ENCODE peak calls at places on chromosomes 4 and X, in four cellular contexts. One of them, this sample, is unnamed.

GRCh38 chr4:153428816-153429592 is 37.2 kb upstream of the TMEM131L start:
- DNase-seq in H1: no peak
- DNase-seq in K562: no peak
- DNase-seq in GM12878: no peak
- DNase-seq in this sample: no peak

GRCh38 chr4:168744021-168744420 is 247.2 kb downstream of the PALLD start:
- DNase-seq in H1: no peak
- DNase-seq in K562: no peak
- DNase-seq in GM12878: no peak
- DNase-seq in this sample: no peak

GRCh38 chr4:10371869-10372471 is 85.3 kb downstream of the ZNF518B start:
- DNase-seq in H1: no peak
- DNase-seq in K562: peak; percentile 63
- DNase-seq in GM12878: no peak
- DNase-seq in this sample: no peak

GRCh38 chr4:80362578-80363181 is 27.1 kb downstream of the CFAP299 start:
- DNase-seq in H1: no peak
- DNase-seq in K562: no peak
- DNase-seq in GM12878: no peak
- DNase-seq in this sample: peak; percentile 39

GRCh38 chrX:10484683-10485247 is 135.6 kb downstream of the MID1 start:
- DNase-seq in H1: no peak
- DNase-seq in K562: no peak
- DNase-seq in GM12878: no peak
- DNase-seq in this sample: no peak

GRCh38 chr4:182240161-182241130 is 2.8 kb upstream of the TENM3 start:
- DNase-seq in H1: no peak
- DNase-seq in K562: no peak
- DNase-seq in GM12878: no peak
- DNase-seq in this sample: peak; percentile 20

GRCh38 chrX:73840120-73840924 is 277.3 kb downstream of the CHIC1 start:
- DNase-seq in H1: no peak
- DNase-seq in K562: no peak
- DNase-seq in GM12878: no peak
- DNase-seq in this sample: no peak

GRCh38 chr4:3263053-3263958 is 14.3 kb downstream of the MSANTD1 start:
- DNase-seq in H1: no peak
- DNase-seq in K562: no peak
- DNase-seq in GM12878: no peak
- DNase-seq in this sample: peak; percentile 20

GRCh38 chr4:47222276-47222675 is 190.9 kb downstream of the GABRB1 start:
- DNase-seq in H1: no peak
- DNase-seq in K562: no peak
- DNase-seq in GM12878: no peak
- DNase-seq in this sample: no peak

GRCh38 chr4:118586357-118586790 is 98.8 kb upstream of the METTL14 start:
- DNase-seq in H1: no peak
- DNase-seq in K562: no peak
- DNase-seq in GM12878: no peak
- DNase-seq in this sample: no peak

GRCh38 chrX:54811301-54811885 is 3.8 kb downstream of the MAGED2 start:
- DNase-seq in H1: no peak
- DNase-seq in K562: no peak
- DNase-seq in GM12878: no peak
- DNase-seq in this sample: no peak

GRCh38 chr4:24102621-24103020 is 212.8 kb upstream of the PPARGC1A start:
- DNase-seq in H1: no peak
- DNase-seq in K562: no peak
- DNase-seq in GM12878: no peak
- DNase-seq in this sample: no peak

GRCh38 chrX:10157545-10157944 is 770 bp downstream of the CLCN4 start:
- DNase-seq in H1: no peak
- DNase-seq in K562: no peak
- DNase-seq in GM12878: no peak
- DNase-seq in this sample: no peak

GRCh38 chrX:74242050-74242449 is 61.9 kb upstream of the ZCCHC13 start:
- DNase-seq in H1: no peak
- DNase-seq in K562: no peak
- DNase-seq in GM12878: no peak
- DNase-seq in this sample: no peak

GRCh38 chr4:69689530-69690111 is 36.6 kb upstream of the UGT2A1 start:
- DNase-seq in H1: no peak
- DNase-seq in K562: peak; percentile 11
- DNase-seq in GM12878: no peak
- DNase-seq in this sample: peak; percentile 3

GRCh38 chrX:133373366-133374079 is 41.8 kb downstream of the GPC4 start:
- DNase-seq in H1: no peak
- DNase-seq in K562: no peak
- DNase-seq in GM12878: no peak
- DNase-seq in this sample: no peak

GRCh38 chrX:143437439-143437838 is 79.8 kb downstream of the SPANXN3 start:
- DNase-seq in H1: no peak
- DNase-seq in K562: peak; percentile 3
- DNase-seq in GM12878: no peak
- DNase-seq in this sample: peak; percentile 6

DNA sequence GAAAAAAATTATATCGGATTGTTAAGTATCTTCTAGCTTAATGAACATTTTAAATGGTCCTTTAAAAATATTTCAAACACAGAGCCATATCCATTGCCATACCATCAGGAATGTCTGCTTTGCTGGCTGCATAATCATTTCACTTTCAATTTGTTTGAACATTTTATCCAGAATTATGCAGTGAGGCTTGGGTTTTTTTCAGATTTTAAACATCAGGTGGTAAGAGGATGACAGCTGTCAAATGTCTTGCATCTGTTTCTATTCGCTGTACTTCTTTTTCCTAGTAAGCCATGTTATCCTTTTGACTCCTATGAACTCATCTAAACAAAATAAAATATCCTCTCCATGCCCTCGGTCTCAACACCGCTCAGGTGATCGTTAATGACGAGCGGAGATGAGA is 802 bp downstream of the RFC1 start:
- DNase-seq in H1: no peak
- DNase-seq in K562: no peak
- DNase-seq in GM12878: no peak
- DNase-seq in this sample: no peak
- TF ChIP-seq NRF1 in H1: no peak
- TF ChIP-seq NRF1 in K562: no peak
- TF ChIP-seq NRF1 in GM12878: no peak
- TF ChIP-seq NRF1 in this sample: no peak

GRCh38 chrX:40299028-40299479 is 201.3 kb upstream of the BCOR start:
- DNase-seq in H1: no peak
- DNase-seq in K562: no peak
- DNase-seq in GM12878: no peak
- DNase-seq in this sample: peak; percentile 43

GRCh38 chrX:40300286-40300890 is 202.6 kb upstream of the BCOR start:
- DNase-seq in H1: no peak
- DNase-seq in K562: no peak
- DNase-seq in GM12878: no peak
- DNase-seq in this sample: no peak

GRCh38 chrX:40299502-40300118 is 201.9 kb upstream of the BCOR start:
- DNase-seq in H1: no peak
- DNase-seq in K562: no peak
- DNase-seq in GM12878: no peak
- DNase-seq in this sample: no peak

GRCh38 chrX:40298569-40298968 is 200.8 kb upstream of the BCOR start:
- DNase-seq in H1: no peak
- DNase-seq in K562: no peak
- DNase-seq in GM12878: no peak
- DNase-seq in this sample: peak; percentile 46

DNA sequence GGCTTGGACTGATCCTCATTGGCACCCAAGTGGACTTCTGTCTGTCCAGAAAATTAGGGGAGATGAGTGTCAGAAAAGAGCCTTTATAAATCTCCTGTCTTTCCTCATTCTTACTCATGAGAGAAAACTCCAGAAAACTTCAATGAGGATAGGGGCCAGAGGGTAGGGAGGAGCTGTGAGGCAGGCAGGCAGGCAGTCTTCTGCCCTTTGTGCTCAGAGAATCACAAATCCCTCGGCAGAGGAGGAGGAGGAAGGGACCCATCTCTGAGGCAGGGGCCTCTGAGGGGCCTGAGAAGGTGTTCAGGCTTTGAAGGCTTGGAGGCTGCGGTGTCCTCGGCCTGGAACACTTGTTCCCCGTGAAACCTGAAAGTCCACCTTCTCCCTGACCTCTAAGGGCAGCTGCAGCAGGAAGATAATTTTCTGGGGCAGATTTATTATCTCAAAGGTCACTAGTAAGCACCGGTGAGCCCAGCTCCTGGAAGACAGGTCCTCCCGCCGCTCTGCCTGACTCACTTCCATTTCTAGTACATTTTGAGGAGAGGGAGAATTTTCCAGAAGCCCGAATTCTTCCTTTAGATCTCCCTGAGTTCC is 200.3 kb upstream of the BCOR start:
- DNase-seq in H1: no peak
- DNase-seq in K562: no peak
- DNase-seq in GM12878: no peak
- DNase-seq in this sample: no peak
- TF ChIP-seq USF2 in H1: no peak
- TF ChIP-seq USF2 in K562: no peak
- TF ChIP-seq USF2 in GM12878: no peak
- TF ChIP-seq USF2 in this sample: no peak

DNA sequence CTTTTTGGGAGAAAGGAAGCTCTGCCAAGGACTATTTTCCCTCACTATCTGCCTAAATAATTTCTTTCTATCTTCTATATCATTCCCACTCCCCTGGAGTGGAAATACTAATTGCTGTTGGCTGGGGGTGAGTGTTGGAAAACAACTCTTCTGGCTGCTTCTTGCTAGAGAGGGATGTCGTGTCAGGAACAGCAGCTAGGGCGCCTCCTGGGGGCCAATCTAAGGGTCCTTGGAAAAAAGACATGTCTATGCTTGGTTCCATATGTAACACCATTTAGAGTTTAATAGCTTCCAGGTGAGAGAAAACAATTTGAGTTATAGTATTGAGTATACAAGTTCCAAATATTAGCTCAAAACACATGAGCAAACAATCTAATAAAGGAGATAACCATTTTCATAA is 111.3 kb downstream of the MAGEE1 start:
- DNase-seq in H1: no peak
- DNase-seq in K562: no peak
- DNase-seq in GM12878: no peak
- DNase-seq in this sample: no peak
- TF ChIP-seq NRF1 in H1: no peak
- TF ChIP-seq NRF1 in K562: no peak
- TF ChIP-seq NRF1 in GM12878: no peak
- TF ChIP-seq NRF1 in this sample: no peak

GRCh38 chr4:104938624-104939023 is 208.1 kb upstream of the TET2 start:
- DNase-seq in H1: no peak
- DNase-seq in K562: no peak
- DNase-seq in GM12878: no peak
- DNase-seq in this sample: no peak

GRCh38 chr4:104942990-104943758 is 203.5 kb upstream of the TET2 start:
- DNase-seq in H1: no peak
- DNase-seq in K562: no peak
- DNase-seq in GM12878: peak; percentile 55
- DNase-seq in this sample: no peak

GRCh38 chr4:104940927-104941326 is 205.7 kb upstream of the TET2 start:
- DNase-seq in H1: no peak
- DNase-seq in K562: no peak
- DNase-seq in GM12878: no peak
- DNase-seq in this sample: peak; percentile 10

DNA sequence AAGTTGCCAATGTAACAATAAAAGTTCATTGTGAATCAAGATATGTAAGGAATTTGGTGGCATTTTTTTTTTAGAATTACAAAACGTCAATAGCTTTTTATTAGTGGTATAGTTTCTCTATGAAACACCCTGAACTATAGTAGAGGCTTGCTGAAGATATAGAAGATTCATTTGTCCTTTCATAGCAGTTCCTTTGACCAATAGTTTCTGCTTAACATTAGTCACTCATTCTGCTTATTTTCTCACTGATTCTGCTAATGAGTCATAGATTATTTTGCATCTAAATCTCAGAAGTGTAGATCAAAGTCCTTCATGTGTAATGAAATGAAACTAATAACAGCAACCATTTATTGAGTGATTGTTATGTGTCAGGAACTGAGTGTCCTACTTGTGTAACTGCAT is 205.0 kb upstream of the TET2 start:
- DNase-seq in H1: no peak
- DNase-seq in K562: no peak
- DNase-seq in GM12878: peak; percentile 37
- DNase-seq in this sample: no peak
- TF ChIP-seq USF2 in H1: no peak
- TF ChIP-seq USF2 in K562: no peak
- TF ChIP-seq USF2 in GM12878: no peak
- TF ChIP-seq USF2 in this sample: no peak

GRCh38 chr4:145097331-145097820 is 620 bp downstream of the ANAPC10 start:
- DNase-seq in H1: no peak
- DNase-seq in K562: no peak
- DNase-seq in GM12878: no peak
- DNase-seq in this sample: no peak
- TF ChIP-seq NRF1 in H1: no peak
- TF ChIP-seq NRF1 in K562: no peak
- TF ChIP-seq NRF1 in GM12878: no peak
- TF ChIP-seq NRF1 in this sample: no peak

DNA sequence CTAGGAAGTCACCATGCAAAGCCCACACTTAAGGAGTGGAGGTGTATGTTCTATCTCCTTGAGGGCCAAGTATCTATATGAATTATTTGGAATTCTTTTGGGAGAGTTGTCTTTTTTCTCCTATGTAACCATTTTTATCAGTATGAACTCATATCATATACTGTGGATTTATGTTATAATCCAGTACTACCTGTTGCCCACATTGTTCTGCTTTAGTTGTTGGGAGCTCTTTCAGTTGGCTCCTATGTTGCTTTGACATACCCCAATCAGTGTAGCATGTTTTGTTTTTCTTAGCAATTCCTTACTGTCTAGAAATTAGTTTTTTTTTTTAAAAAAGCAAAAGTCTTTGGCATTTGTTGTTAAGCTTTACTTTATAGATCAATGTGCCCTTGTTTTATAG is 13.0 kb downstream of the UCHL1 start:
- DNase-seq in H1: no peak
- DNase-seq in K562: no peak
- DNase-seq in GM12878: no peak
- DNase-seq in this sample: no peak
- TF ChIP-seq USF2 in H1: no peak
- TF ChIP-seq USF2 in K562: no peak
- TF ChIP-seq USF2 in GM12878: no peak
- TF ChIP-seq USF2 in this sample: no peak

GRCh38 chrX:134373736-134374135 is 86.2 kb upstream of the HPRT1 start:
- DNase-seq in H1: no peak
- DNase-seq in K562: no peak
- DNase-seq in GM12878: no peak
- DNase-seq in this sample: no peak
- TF ChIP-seq NRF1 in H1: no peak
- TF ChIP-seq NRF1 in K562: no peak
- TF ChIP-seq NRF1 in GM12878: no peak
- TF ChIP-seq NRF1 in this sample: no peak